ENCODE peak calls at places on chromosomes 13 and 19, in six cellular contexts. One of them, this sample, is unnamed.
A peak's percentile ranks its signal among the peaks of the same experiment; 100 is the strongest.

GRCh38 chr13:98775844-98776598 is 23.5 kb upstream of the SLC15A1 start:
- DNase-seq in pancreas: no peak
- DNase-seq in nephron progenitor cell: no peak
- DNase-seq in aorta: no peak
- DNase-seq in AG04449: no peak
- DNase-seq in stimulated activated CD4-positive, alpha-beta T cell treated with anti-CD3 and anti-CD28 coated beads, Interleukin-1b, Interleukin-23, amount 100 ng/mL, for 1 hour: no peak
- DNase-seq in this sample: no peak

GRCh38 chr19:35648017-35648961 is at the start of gene COX6B1:
- DNase-seq in pancreas: peak; percentile 83
- DNase-seq in nephron progenitor cell: peak; percentile 87
- DNase-seq in aorta: peak; percentile 96
- DNase-seq in AG04449: peak; percentile 89
- DNase-seq in stimulated activated CD4-positive, alpha-beta T cell treated with anti-CD3 and anti-CD28 coated beads, Interleukin-1b, Interleukin-23, amount 100 ng/mL, for 1 hour: peak; percentile 69
- DNase-seq in this sample: peak; percentile 97

GRCh38 chr13:38783992-38784875 is 97.4 kb downstream of the FREM2 start:
- DNase-seq in pancreas: no peak
- DNase-seq in nephron progenitor cell: peak; percentile 53
- DNase-seq in aorta: no peak
- DNase-seq in AG04449: no peak
- DNase-seq in stimulated activated CD4-positive, alpha-beta T cell treated with anti-CD3 and anti-CD28 coated beads, Interleukin-1b, Interleukin-23, amount 100 ng/mL, for 1 hour: no peak
- DNase-seq in this sample: no peak

GRCh38 chr13:46797468-46798237 is 692 bp upstream of the ESD start:
- DNase-seq in pancreas: no peak
- DNase-seq in nephron progenitor cell: no peak
- DNase-seq in aorta: no peak
- DNase-seq in AG04449: no peak
- DNase-seq in stimulated activated CD4-positive, alpha-beta T cell treated with anti-CD3 and anti-CD28 coated beads, Interleukin-1b, Interleukin-23, amount 100 ng/mL, for 1 hour: no peak
- DNase-seq in this sample: no peak

GRCh38 chr13:50936681-50937080 is 27.1 kb downstream of the RNASEH2B start:
- DNase-seq in pancreas: no peak
- DNase-seq in nephron progenitor cell: no peak
- DNase-seq in aorta: no peak
- DNase-seq in AG04449: no peak
- DNase-seq in stimulated activated CD4-positive, alpha-beta T cell treated with anti-CD3 and anti-CD28 coated beads, Interleukin-1b, Interleukin-23, amount 100 ng/mL, for 1 hour: no peak
- DNase-seq in this sample: no peak

GRCh38 chr19:18931316-18932162 is 9.5 kb downstream of the HOMER3 start:
- DNase-seq in pancreas: no peak
- DNase-seq in nephron progenitor cell: no peak
- DNase-seq in aorta: no peak
- DNase-seq in AG04449: no peak
- DNase-seq in stimulated activated CD4-positive, alpha-beta T cell treated with anti-CD3 and anti-CD28 coated beads, Interleukin-1b, Interleukin-23, amount 100 ng/mL, for 1 hour: no peak
- DNase-seq in this sample: no peak

GRCh38 chr13:84362777-84363176 is 480.5 kb upstream of the SLITRK1 start:
- DNase-seq in pancreas: no peak
- DNase-seq in nephron progenitor cell: no peak
- DNase-seq in aorta: no peak
- DNase-seq in AG04449: no peak
- DNase-seq in stimulated activated CD4-positive, alpha-beta T cell treated with anti-CD3 and anti-CD28 coated beads, Interleukin-1b, Interleukin-23, amount 100 ng/mL, for 1 hour: no peak
- DNase-seq in this sample: no peak

GRCh38 chr13:26929971-26930730 is 169.6 kb upstream of the GPR12 start:
- DNase-seq in pancreas: peak; percentile 93
- DNase-seq in nephron progenitor cell: peak; percentile 91
- DNase-seq in aorta: peak; percentile 73
- DNase-seq in AG04449: no peak
- DNase-seq in stimulated activated CD4-positive, alpha-beta T cell treated with anti-CD3 and anti-CD28 coated beads, Interleukin-1b, Interleukin-23, amount 100 ng/mL, for 1 hour: peak; percentile 58
- DNase-seq in this sample: peak; percentile 53

GRCh38 chr13:78241278-78241919 is 322.8 kb upstream of the EDNRB start:
- DNase-seq in pancreas: peak; percentile 57
- DNase-seq in nephron progenitor cell: peak; percentile 69
- DNase-seq in aorta: no peak
- DNase-seq in AG04449: no peak
- DNase-seq in stimulated activated CD4-positive, alpha-beta T cell treated with anti-CD3 and anti-CD28 coated beads, Interleukin-1b, Interleukin-23, amount 100 ng/mL, for 1 hour: no peak
- DNase-seq in this sample: peak; percentile 39

GRCh38 chr19:39403331-39404312 is 3.0 kb upstream of the ZFP36 start:
- DNase-seq in pancreas: peak; percentile 85
- DNase-seq in nephron progenitor cell: peak; percentile 75
- DNase-seq in aorta: peak; percentile 99
- DNase-seq in AG04449: peak; percentile 98
- DNase-seq in stimulated activated CD4-positive, alpha-beta T cell treated with anti-CD3 and anti-CD28 coated beads, Interleukin-1b, Interleukin-23, amount 100 ng/mL, for 1 hour: peak; percentile 94
- DNase-seq in this sample: peak; percentile 96

GRCh38 chr13:76903544-76904162 is 17.4 kb upstream of the KCTD12 start:
- DNase-seq in pancreas: peak; percentile 62
- DNase-seq in nephron progenitor cell: peak; percentile 67
- DNase-seq in aorta: peak; percentile 72
- DNase-seq in AG04449: peak; percentile 41
- DNase-seq in stimulated activated CD4-positive, alpha-beta T cell treated with anti-CD3 and anti-CD28 coated beads, Interleukin-1b, Interleukin-23, amount 100 ng/mL, for 1 hour: peak; percentile 25
- DNase-seq in this sample: peak; percentile 19

GRCh38 chr13:79711631-79712030 is 230.7 kb downstream of the NDFIP2 start:
- DNase-seq in pancreas: no peak
- DNase-seq in nephron progenitor cell: no peak
- DNase-seq in aorta: no peak
- DNase-seq in AG04449: no peak
- DNase-seq in stimulated activated CD4-positive, alpha-beta T cell treated with anti-CD3 and anti-CD28 coated beads, Interleukin-1b, Interleukin-23, amount 100 ng/mL, for 1 hour: no peak
- DNase-seq in this sample: no peak

GRCh38 chr19:1156830-1157615 is 17.0 kb downstream of the SBNO2 start:
- DNase-seq in pancreas: no peak
- DNase-seq in nephron progenitor cell: no peak
- DNase-seq in aorta: no peak
- DNase-seq in AG04449: no peak
- DNase-seq in stimulated activated CD4-positive, alpha-beta T cell treated with anti-CD3 and anti-CD28 coated beads, Interleukin-1b, Interleukin-23, amount 100 ng/mL, for 1 hour: no peak
- DNase-seq in this sample: no peak

GRCh38 chr19:33302175-33302973 is at the start of gene CEBPA:
- DNase-seq in pancreas: peak; percentile 95
- DNase-seq in nephron progenitor cell: peak; percentile 86
- DNase-seq in aorta: peak; percentile 89
- DNase-seq in AG04449: no peak
- DNase-seq in stimulated activated CD4-positive, alpha-beta T cell treated with anti-CD3 and anti-CD28 coated beads, Interleukin-1b, Interleukin-23, amount 100 ng/mL, for 1 hour: peak; percentile 29
- DNase-seq in this sample: peak; percentile 94

GRCh38 chr19:29569038-29569911 is 36.8 kb upstream of the POP4 start:
- DNase-seq in pancreas: no peak
- DNase-seq in nephron progenitor cell: no peak
- DNase-seq in aorta: no peak
- DNase-seq in AG04449: no peak
- DNase-seq in stimulated activated CD4-positive, alpha-beta T cell treated with anti-CD3 and anti-CD28 coated beads, Interleukin-1b, Interleukin-23, amount 100 ng/mL, for 1 hour: no peak
- DNase-seq in this sample: no peak

GRCh38 chr19:23222998-23223652 is 27.1 kb downstream of the ZNF724 start:
- DNase-seq in pancreas: no peak
- DNase-seq in nephron progenitor cell: no peak
- DNase-seq in aorta: no peak
- DNase-seq in AG04449: no peak
- DNase-seq in stimulated activated CD4-positive, alpha-beta T cell treated with anti-CD3 and anti-CD28 coated beads, Interleukin-1b, Interleukin-23, amount 100 ng/mL, for 1 hour: no peak
- DNase-seq in this sample: no peak

This sample was measured in T47D.